ENCODE peak calls at places on chromosomes 11 and 22, in five cellular contexts. T is esophagus muscularis mucosa, X is upper lobe of left lung, N is endothelial cell of umbilical vein, K is sigmoid colon. V is an unnamed sample. For H3K4me1, the result is how much of the 10 kb centered on the place peaks cover.

GRCh38 chr11:19344661-19345518 is 104.1 kb upstream of the E2F8 start:
- DNase-seq in T (no peak), X (peak), N (peak), K (peak), V (no peak)

GRCh38 chr11:63802637-63803414 is 10.4 kb upstream of the SPINDOC start:
- DNase-seq in T (no peak), X (no peak), N (no peak), K (no peak), V (no peak)

GRCh38 chr11:82636620-82637019 is 97.0 kb downstream of the FAM181B start:
- DNase-seq in T (no peak), X (no peak), N (no peak), K (no peak), V (no peak)

GRCh38 chr22:43923191-43923590 is 414 bp upstream of the PNPLA3 start:
- DNase-seq in T (no peak), X (no peak), N (peak), K (no peak), V (no peak)

GRCh38 chr11:133843454-133843987 is 1.8 kb downstream of the SPATA19 start:
- DNase-seq in T (peak), X (no peak), N (no peak), K (no peak), V (no peak)

GRCh38 chr11:11620251-11620965 is 1.4 kb downstream of the GALNT18 start:
- DNase-seq in T (peak), X (peak), N (no peak), K (peak), V (peak)

GRCh38 chr22:22928666-22929380 is 41.2 kb downstream of the IGLL5 start:
- DNase-seq in T (no peak), X (no peak), N (no peak), K (no peak), V (no peak)

GRCh38 chr11:103935219-103935618 is 101.2 kb upstream of the DDI1 start:
- DNase-seq in T (no peak), X (no peak), N (no peak), K (no peak), V (no peak)

GRCh38 chr11:19241260-19242183 is 777 bp upstream of the E2F8 start:
- DNase-seq in T (no peak), X (no peak), N (peak), K (peak), V (no peak)

GRCh38 chr22:47110817-47111443 is 348.5 kb downstream of the TBC1D22A start:
- DNase-seq in T (no peak), X (no peak), N (peak), K (no peak), V (no peak)

GRCh38 chr11:27315816-27316215 is 47.2 kb downstream of the CCDC34 start:
- DNase-seq in T (no peak), X (no peak), N (no peak), K (no peak), V (no peak)

GRCh38 chr11:77677138-77677537 is 39.5 kb upstream of the CLNS1A start:
- DNase-seq in T (no peak), X (no peak), N (no peak), K (no peak), V (no peak)

GRCh38 chr11:67486481-67487195 is 3.8 kb downstream of the AIP start:
- DNase-seq in T (no peak), X (no peak), N (no peak), K (no peak), V (no peak)

GRCh38 chr11:119376197-119376847 is 5.2 kb downstream of the USP2 start:
- DNase-seq in T (no peak), X (peak), N (no peak), K (peak), V (peak)

GRCh38 chr11:47724041-47724729 is 9.0 kb upstream of the AGBL2 start:
- DNase-seq in T (no peak), X (no peak), N (no peak), K (no peak), V (no peak)

GRCh38 chr11:61888043-61888442 is 3.3 kb downstream of the FADS3 start:
- DNase-seq in T (peak), X (no peak), N (peak), K (peak), V (no peak)

GRCh38 chr11:112884012-112884767 is 77.0 kb upstream of the NCAM1 start:
- DNase-seq in T (no peak), X (no peak), N (no peak), K (no peak), V (no peak)

GRCh38 chr22:45312856-45313255 is 3.1 kb downstream of the FAM118A start:
- DNase-seq in T (no peak), X (no peak), N (no peak), K (no peak), V (no peak)

GRCh38 chr11:70146309-70146708 is 56.8 kb upstream of the FADD start:
- DNase-seq in T (no peak), X (no peak), N (no peak), K (no peak), V (no peak)

GRCh38 chr11:34124885-34125668 is 19.6 kb downstream of the NAT10 start:
- DNase-seq in T (no peak), X (no peak), N (no peak), K (no peak), V (no peak)

GRCh38 chr22:39289445-39290247 is 29.8 kb downstream of the RPL3 start:
- DNase-seq in T (no peak), X (no peak), N (no peak), K (no peak), V (no peak)

GRCh38 chr22:39290248-39290720 is 29.1 kb downstream of the RPL3 start:
- DNase-seq in T (no peak), X (no peak), N (no peak), K (no peak), V (no peak)

GRCh38 chr22:39290724-39291161 is 28.7 kb downstream of the RPL3 start:
- DNase-seq in T (no peak), X (peak), N (peak), K (peak), V (peak)

GRCh38 chr22:39287076-39287743 is 32.2 kb downstream of the RPL3 start:
- DNase-seq in T (no peak), X (no peak), N (peak), K (no peak), V (no peak)

GRCh38 chr22:39288135-39288898 is 31.1 kb downstream of the RPL3 start:
- DNase-seq in T (no peak), X (no peak), N (no peak), K (no peak), V (no peak)
- H3K4me1 ChIP-seq in T (under half), X (under half), N (under half), K (under half), V (under half)

DNA sequence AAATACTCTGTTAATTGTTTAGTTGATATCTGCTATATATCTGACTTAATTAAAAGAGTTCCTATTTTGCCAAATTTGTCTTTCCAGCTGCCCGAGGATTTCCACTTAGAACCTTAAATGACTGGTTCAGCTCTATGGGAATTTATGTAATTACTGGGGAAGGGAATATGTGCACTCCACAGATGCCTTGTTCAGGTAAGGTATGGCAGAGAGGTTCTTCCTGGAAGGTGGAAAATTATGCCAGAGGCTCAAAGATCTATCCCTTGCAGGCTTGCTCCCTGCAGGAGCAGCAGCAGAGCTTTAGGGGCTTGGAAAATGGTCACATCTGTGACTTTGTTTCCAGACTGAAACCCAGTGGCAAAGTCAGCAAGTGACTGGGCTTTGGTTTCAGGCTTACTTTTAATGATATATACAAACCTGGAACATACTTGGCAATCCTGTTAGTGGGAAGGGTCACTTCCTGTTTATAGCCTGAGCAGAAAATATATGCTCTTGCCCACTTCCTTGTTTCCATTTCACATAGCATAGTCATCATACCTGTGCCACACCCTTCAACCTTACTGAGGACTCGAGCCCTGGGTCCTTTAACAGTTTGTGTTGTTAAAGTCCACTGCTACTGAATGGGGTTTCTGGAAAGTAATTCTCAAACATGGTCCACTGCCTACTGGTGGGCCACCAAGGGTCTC is 23.7 kb downstream of the WBP2NL start:
- DNase-seq in T (no peak), X (no peak), N (no peak), K (no peak), V (no peak)
- TF ChIP-seq POLR2AphosphoS5 in T (no peak), X (no peak), N (no peak), K (no peak), V (no peak)

DNA sequence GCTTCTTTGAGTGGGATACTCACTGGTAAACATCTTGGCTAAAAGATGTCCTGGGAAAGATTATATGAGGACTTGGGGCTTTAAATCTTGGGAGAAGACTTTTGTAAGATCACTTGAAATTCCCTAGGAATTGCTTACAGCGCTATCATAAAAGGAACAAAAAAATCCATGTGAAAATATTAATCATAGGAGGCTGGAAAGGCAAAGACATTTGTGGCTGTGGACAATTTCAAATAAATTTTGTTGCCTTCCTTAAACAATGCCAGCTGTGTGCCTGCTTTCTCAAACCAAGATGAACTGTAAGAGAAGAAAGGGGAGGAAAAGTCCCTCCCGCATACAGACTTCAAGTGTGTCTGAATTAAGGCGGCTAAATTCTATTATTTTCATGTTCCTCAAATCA is 75.6 kb downstream of the SNX19 start:
- DNase-seq in T (no peak), X (no peak), N (no peak), K (no peak), V (no peak)
- H3K4me1 ChIP-seq in T (under half), X (under half), N (under half), K (under half), V (under half)

GRCh38 chr22:29480512-29481264 is 670 bp downstream of the NEFH start:
- DNase-seq in T (no peak), X (peak), N (peak), K (no peak), V (no peak)
- TF ChIP-seq POLR2AphosphoS5 in T (no peak), X (no peak), N (no peak), K (no peak), V (peak)

GRCh38 chr11:114400222-114400973 is at the start of the genes C11orf71 and RBM7:
- DNase-seq in T (peak), X (peak), N (peak), K (peak), V (peak)
- H3K4me1 ChIP-seq in T (half or more), X (half or more), N (under half), K (under half), V (under half)

GRCh38 chr11:32013603-32014002 is 77.3 kb upstream of the RCN1 start:
- DNase-seq in T (no peak), X (no peak), N (no peak), K (no peak), V (no peak)

GRCh38 chr11:32015435-32015834 is 75.4 kb upstream of the RCN1 start:
- DNase-seq in T (no peak), X (no peak), N (no peak), K (no peak), V (no peak)

GRCh38 chr11:32012066-32012465 is 78.8 kb upstream of the RCN1 start:
- DNase-seq in T (no peak), X (no peak), N (no peak), K (no peak), V (no peak)

GRCh38 chr11:32018672-32019071 is 72.2 kb upstream of the RCN1 start:
- DNase-seq in T (no peak), X (no peak), N (no peak), K (no peak), V (no peak)

GRCh38 chr11:32016111-32016510 is 74.8 kb upstream of the RCN1 start:
- DNase-seq in T (no peak), X (no peak), N (no peak), K (no peak), V (no peak)
- TF ChIP-seq POLR2AphosphoS5 in T (no peak), X (no peak), N (no peak), K (no peak), V (no peak)